ENCODE peak calls at places on chromosome 1, in five cellular contexts. K is mammary epithelial cell; L is fibroblast of lung; O is CD8-positive, alpha-beta T cell; B is GM23338. R is an unnamed sample. For H3K27me3, the result is how much of the 10 kb centered on the place peaks cover.

GRCh38 chr1:212668477-212668876 is 31.2 kb downstream of the BATF3 start:
- DNase-seq in K (no peak), L (no peak), O (no peak), B (no peak), R (no peak)

GRCh38 chr1:92858564-92859399 is 26.9 kb downstream of the RPL5 start:
- DNase-seq in K (peak), L (peak), O (peak), B (peak), R (peak)

GRCh38 chr1:116472431-116472961 is 98.3 kb downstream of the CD58 start:
- DNase-seq in K (no peak), L (no peak), O (no peak), B (no peak), R (no peak)

GRCh38 chr1:29043270-29043971 is 80.3 kb downstream of the TMEM200B start:
- DNase-seq in K (no peak), L (peak), O (no peak), B (no peak), R (no peak)

GRCh38 chr1:44497422-44498170 is 92.5 kb downstream of the RNF220 start:
- DNase-seq in K (no peak), L (no peak), O (no peak), B (no peak), R (no peak)

GRCh38 chr1:5423109-5423508 is 569.1 kb downstream of the NPHP4 start:
- DNase-seq in K (no peak), L (no peak), O (peak), B (no peak), R (no peak)

GRCh38 chr1:213507472-213508223 is 456.6 kb downstream of the RPS6KC1 start:
- DNase-seq in K (no peak), L (no peak), O (no peak), B (peak), R (no peak)

GRCh38 chr1:41700581-41700980 is 216.1 kb upstream of the EDN2 start:
- DNase-seq in K (no peak), L (no peak), O (no peak), B (no peak), R (no peak)

GRCh38 chr1:47385020-47385419 is 31.1 kb upstream of the FOXE3 start:
- DNase-seq in K (no peak), L (no peak), O (no peak), B (no peak), R (no peak)

GRCh38 chr1:217907504-217907903 is 276.4 kb downstream of the SPATA17 start:
- DNase-seq in K (peak), L (peak), O (no peak), B (no peak), R (no peak)

GRCh38 chr1:73593379-73593778 is 604.6 kb downstream of the LRRIQ3 start:
- DNase-seq in K (peak), L (peak), O (no peak), B (peak), R (no peak)

GRCh38 chr1:26471201-26471497 is 1.1 kb upstream of the HMGN2 start:
- DNase-seq in K (no peak), L (no peak), O (no peak), B (no peak), R (no peak)

GRCh38 chr1:2495026-2495425 is 18.9 kb downstream of the PLCH2 start:
- DNase-seq in K (no peak), L (no peak), O (no peak), B (no peak), R (no peak)

GRCh38 chr1:2496746-2497145 is 20.7 kb downstream of the PLCH2 start:
- DNase-seq in K (no peak), L (no peak), O (no peak), B (no peak), R (no peak)

GRCh38 chr1:2494323-2494693 is 18.2 kb downstream of the PLCH2 start:
- DNase-seq in K (peak), L (peak), O (no peak), B (no peak), R (no peak)

GRCh38 chr1:2496087-2496622 is 20.1 kb downstream of the PLCH2 start:
- DNase-seq in K (no peak), L (no peak), O (peak), B (no peak), R (no peak)

DNA sequence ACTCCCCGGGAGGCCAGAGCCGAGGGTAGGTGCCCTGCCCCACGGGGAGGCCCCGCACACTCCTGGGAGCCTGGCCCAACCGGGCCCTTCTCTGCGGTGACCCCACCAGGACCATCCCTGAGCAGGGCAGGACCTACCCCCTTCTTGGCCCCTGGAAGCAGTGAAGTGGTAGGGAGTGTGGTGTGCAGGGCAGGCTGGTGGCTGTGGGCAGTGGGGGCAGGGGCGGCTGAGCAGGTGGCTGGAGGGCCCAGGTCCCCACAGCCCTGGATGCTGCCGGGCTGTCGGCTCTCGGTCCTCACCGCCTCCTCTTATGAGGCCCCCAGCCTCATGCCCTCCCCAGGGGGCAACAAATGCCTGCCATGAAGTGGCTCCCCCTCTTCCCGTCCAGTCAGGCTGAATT is 19.5 kb downstream of the PLCH2 start:
- DNase-seq in K (no peak), L (no peak), O (no peak), B (no peak), R (no peak)
- H3K27me3 ChIP-seq in K (under half), L (under half), O (under half), B (under half), R (under half)

DNA sequence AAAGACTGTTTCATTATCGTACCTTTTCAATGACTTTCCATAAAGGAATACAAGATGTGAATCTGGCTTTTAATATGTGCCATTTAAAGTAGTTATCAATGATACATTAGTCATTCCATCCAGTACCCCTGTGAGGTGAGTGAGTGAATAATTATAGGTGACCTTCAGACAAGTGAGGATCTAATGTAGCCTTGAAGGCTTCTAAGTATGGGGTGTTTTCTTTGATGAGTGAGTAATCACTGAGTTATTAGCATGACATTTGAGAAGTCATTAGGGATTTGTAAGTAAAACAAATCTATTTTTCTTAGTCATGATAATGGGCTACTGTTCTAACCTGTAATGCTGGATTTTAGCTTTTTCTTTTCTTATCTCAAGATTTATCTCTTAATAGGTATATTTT is 831.4 kb downstream of the ADGRL2 start:
- DNase-seq in K (no peak), L (no peak), O (no peak), B (no peak), R (no peak)
- H3K27me3 ChIP-seq in K (under half), L (under half), O (under half), B (under half), R (under half)

GRCh38 chr1:154351363-154352068 is 26.2 kb downstream of the ATP8B2 start:
- DNase-seq in K (no peak), L (no peak), O (no peak), B (no peak), R (no peak)

GRCh38 chr1:154353966-154354365 is 28.6 kb downstream of the ATP8B2 start:
- DNase-seq in K (no peak), L (no peak), O (no peak), B (no peak), R (no peak)

GRCh38 chr1:154352581-154353459 is 27.5 kb downstream of the ATP8B2 start:
- DNase-seq in K (peak), L (peak), O (peak), B (peak), R (no peak)

GRCh38 chr1:154352245-154352580 is 26.9 kb downstream of the ATP8B2 start:
- DNase-seq in K (no peak), L (no peak), O (no peak), B (peak), R (no peak)

DNA sequence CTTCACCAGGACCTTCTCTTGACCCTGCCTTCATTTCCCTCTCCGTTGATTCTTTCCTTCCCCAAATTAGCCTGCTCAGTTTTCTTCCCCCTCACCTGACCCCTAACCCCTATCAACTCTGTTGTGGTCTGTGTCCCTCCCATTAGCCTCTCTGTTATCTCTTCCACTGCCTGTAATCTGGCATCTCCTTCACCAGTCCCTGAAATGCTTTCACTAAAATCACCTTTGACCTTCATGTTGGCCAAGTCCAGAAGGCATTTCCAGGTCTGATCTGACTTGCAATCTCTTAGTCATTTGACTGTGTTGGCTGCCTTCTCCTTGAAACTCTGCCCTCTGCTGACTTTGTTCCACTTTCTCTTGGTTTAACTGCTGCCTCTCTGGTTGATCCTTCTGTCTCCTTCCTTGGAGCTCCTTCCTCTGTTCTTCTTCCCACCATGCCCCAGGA is 28.2 kb downstream of the ATP8B2 start:
- DNase-seq in K (peak), L (peak), O (no peak), B (peak), R (no peak)
- H3K27me3 ChIP-seq in K (under half), L (under half), O (under half), B (under half), R (under half)

GRCh38 chr1:7481194-7481593 is 289.9 kb upstream of the VAMP3 start:
- DNase-seq in K (no peak), L (peak), O (no peak), B (no peak), R (no peak)

GRCh38 chr1:7483634-7484383 is 287.3 kb upstream of the VAMP3 start:
- DNase-seq in K (no peak), L (no peak), O (no peak), B (no peak), R (no peak)

GRCh38 chr1:7479544-7479943 is 291.6 kb upstream of the VAMP3 start:
- DNase-seq in K (no peak), L (no peak), O (no peak), B (no peak), R (no peak)

GRCh38 chr1:7482772-7483495 is 288.2 kb upstream of the VAMP3 start:
- DNase-seq in K (no peak), L (no peak), O (no peak), B (no peak), R (no peak)

DNA sequence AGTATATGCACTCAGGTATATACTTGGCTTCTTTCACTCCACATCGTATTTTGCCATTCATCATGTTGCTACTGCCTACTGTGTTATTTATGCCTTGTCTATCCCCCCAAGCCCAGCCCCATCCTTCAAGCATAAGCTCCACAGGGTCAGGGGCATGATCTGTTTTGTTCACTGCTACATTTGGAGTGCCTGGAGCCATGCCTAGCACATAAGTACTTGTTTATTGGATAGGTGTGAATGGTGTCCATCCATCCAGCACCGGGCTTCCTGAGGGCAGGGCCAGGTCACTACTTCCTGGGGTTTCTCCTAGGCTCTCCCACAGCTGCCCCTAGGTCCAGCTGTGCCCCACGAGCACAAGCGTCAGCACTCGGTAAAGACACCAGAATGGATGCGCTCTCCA is 289.0 kb upstream of the VAMP3 start:
- DNase-seq in K (no peak), L (no peak), O (no peak), B (no peak), R (no peak)
- H3K27me3 ChIP-seq in K (under half), L (under half), O (under half), B (under half), R (under half)

GRCh38 chr1:240001177-240001740 is 90.4 kb upstream of the FMN2 start:
- DNase-seq in K (no peak), L (no peak), O (no peak), B (no peak), R (no peak)
- H3K27me3 ChIP-seq in K (under half), L (under half), O (under half), B (under half), R (under half)

GRCh38 chr1:2538376-2538775 is 8.3 kb upstream of the HES5 start:
- DNase-seq in K (no peak), L (no peak), O (no peak), B (no peak), R (no peak)

GRCh38 chr1:2539312-2539907 is 9.3 kb upstream of the HES5 start:
- DNase-seq in K (no peak), L (no peak), O (no peak), B (peak), R (no peak)

GRCh38 chr1:2537785-2538115 is 7.7 kb upstream of the HES5 start:
- DNase-seq in K (no peak), L (no peak), O (no peak), B (no peak), R (no peak)

GRCh38 chr1:2540816-2541492 is 10.9 kb upstream of the HES5 start:
- DNase-seq in K (no peak), L (no peak), O (no peak), B (peak), R (no peak)

GRCh38 chr1:2538872-2539271 is 8.8 kb upstream of the HES5 start:
- DNase-seq in K (no peak), L (no peak), O (no peak), B (no peak), R (no peak)
- H3K27me3 ChIP-seq in K (under half), L (under half), O (under half), B (under half), R (under half)

DNA sequence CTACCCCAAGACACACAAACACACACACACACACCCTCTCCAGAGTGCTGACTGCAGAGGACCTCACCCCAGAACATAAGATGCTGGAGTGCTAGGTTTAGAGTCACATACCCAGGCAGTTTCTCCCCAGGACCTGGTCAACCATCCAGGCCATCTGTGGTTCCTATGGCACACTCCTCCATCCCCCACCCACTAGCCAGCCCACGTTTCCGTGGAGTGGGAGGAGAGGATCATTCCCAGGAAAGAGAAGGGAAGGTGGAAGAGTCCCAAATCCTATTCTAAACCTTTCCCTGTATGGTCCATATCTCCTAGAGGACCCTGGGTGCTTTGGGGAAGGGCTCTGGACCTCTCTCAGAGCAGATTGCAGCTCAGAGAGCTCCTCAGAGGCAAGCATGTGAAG is 1.1 kb downstream of the KCNJ9 start:
- DNase-seq in K (no peak), L (no peak), O (no peak), B (no peak), R (no peak)
- H3K27me3 ChIP-seq in K (under half), L (under half), O (under half), B (half or more), R (under half)

R was measured in iPS DF 6.9.